ENCODE peak calls at places on chromosomes 7 and 10, in nine cellular contexts. N is neural progenitor cell, L is fibroblast of lung, I is endodermal cell, G is HCT116, D is H9, P is K562, Q is GM23248, O is PC-3. B is an unnamed sample.

GRCh38 chr7:4080013-4080412 is 602.1 kb upstream of the FOXK1 start:
- DNase-seq in N (no peak), L (no peak), I (peak; percentile 22), G (no peak), D (no peak), P (no peak), Q (no peak), O (no peak), B (no peak)

GRCh38 chr7:30028749-30029635 is 780 bp downstream of the PLEKHA8 start:
- DNase-seq in N (peak; percentile 74), L (peak; percentile 32), I (peak; percentile 80), G (peak; percentile 12), D (peak; percentile 71), P (peak; percentile 56), Q (peak; percentile 68), O (peak; percentile 32), B (no peak)

GRCh38 chr10:72308320-72308987 is 34.7 kb downstream of the DDIT4 start:
- DNase-seq in N (no peak), L (peak; percentile 92), I (no peak), G (peak; percentile 82), D (no peak), P (peak; percentile 86), Q (peak; percentile 91), O (peak; percentile 65), B (no peak)

GRCh38 chr7:142587578-142588191 is 161.6 kb upstream of the PRSS1 start:
- DNase-seq in N (peak; percentile 63), L (peak; percentile 75), I (peak; percentile 68), G (peak; percentile 82), D (peak; percentile 50), P (peak; percentile 81), Q (peak; percentile 92), O (peak; percentile 82), B (peak; percentile 11)

GRCh38 chr7:11232462-11232861 is 258.8 kb downstream of the PHF14 start:
- DNase-seq in N (no peak), L (no peak), I (no peak), G (no peak), D (no peak), P (no peak), Q (peak; percentile 54), O (peak; percentile 7), B (no peak)

GRCh38 chr7:100632951-100633717 is 8.2 kb downstream of the TFR2 start:
- DNase-seq in N (peak; percentile 76), L (no peak), I (peak; percentile 81), G (no peak), D (peak; percentile 65), P (no peak), Q (peak; percentile 69), O (peak; percentile 14), B (no peak)

GRCh38 chr10:42934351-42934811 is 142.5 kb upstream of the RET start:
- DNase-seq in N (no peak), L (no peak), I (no peak), G (no peak), D (no peak), P (no peak), Q (no peak), O (no peak), B (no peak)

GRCh38 chr7:15558747-15559146 is 3.1 kb downstream of the AGMO start:
- DNase-seq in N (no peak), L (no peak), I (no peak), G (no peak), D (no peak), P (no peak), Q (peak; percentile 31), O (no peak), B (no peak)

GRCh38 chr7:24970676-24971075 is 9.3 kb downstream of the OSBPL3 start:
- DNase-seq in N (no peak), L (peak; percentile 39), I (no peak), G (no peak), D (no peak), P (peak; percentile 28), Q (peak; percentile 50), O (no peak), B (no peak)

GRCh38 chr7:30665043-30665442 is 17.2 kb downstream of the CRHR2 start:
- DNase-seq in N (no peak), L (no peak), I (no peak), G (no peak), D (no peak), P (no peak), Q (no peak), O (no peak), B (no peak)

GRCh38 chr7:158646766-158647474 is 57.7 kb downstream of the NCAPG2 start:
- DNase-seq in N (peak; percentile 60), L (no peak), I (peak; percentile 80), G (no peak), D (peak; percentile 61), P (peak; percentile 44), Q (peak; percentile 10), O (peak; percentile 43), B (no peak)

GRCh38 chr10:36448760-36449681 is 676.4 kb upstream of the ANKRD30A start:
- DNase-seq in N (peak; percentile 33), L (peak; percentile 21), I (peak; percentile 83), G (no peak), D (peak; percentile 41), P (no peak), Q (no peak), O (no peak), B (peak; percentile 27)

GRCh38 chr10:6400331-6400730 is 179.7 kb downstream of the PRKCQ start:
- DNase-seq in N (no peak), L (no peak), I (no peak), G (no peak), D (no peak), P (no peak), Q (no peak), O (no peak), B (no peak)

GRCh38 chr10:130757821-130758489 is 553.6 kb downstream of the TCERG1L start:
- DNase-seq in N (no peak), L (no peak), I (no peak), G (no peak), D (no peak), P (no peak), Q (no peak), O (no peak), B (no peak)

GRCh38 chr7:70706204-70706603 is 425.7 kb upstream of the GALNT17 start:
- DNase-seq in N (no peak), L (no peak), I (peak; percentile 80), G (no peak), D (peak; percentile 74), P (peak; percentile 46), Q (no peak), O (no peak), B (no peak)

GRCh38 chr10:30747633-30748032 is 118.1 kb upstream of the LYZL2 start:
- DNase-seq in N (no peak), L (peak; percentile 51), I (no peak), G (no peak), D (no peak), P (no peak), Q (peak; percentile 86), O (peak; percentile 56), B (no peak)

GRCh38 chr7:82623812-82624211 is 180.2 kb upstream of the CACNA2D1 start:
- DNase-seq in N (no peak), L (peak; percentile 53), I (no peak), G (no peak), D (no peak), P (no peak), Q (peak; percentile 73), O (no peak), B (no peak)

GRCh38 chr7:14340415-14341079 is 351.1 kb upstream of the ETV1 start:
- DNase-seq in N (peak; percentile 69), L (no peak), I (no peak), G (no peak), D (no peak), P (no peak), Q (no peak), O (no peak), B (no peak)

GRCh38 chr10:103155485-103156085 is 37.5 kb downstream of the NT5C2 start:
- DNase-seq in N (no peak), L (no peak), I (no peak), G (no peak), D (no peak), P (no peak), Q (no peak), O (no peak), B (no peak)

GRCh38 chr10:89867964-89868363 is 166.6 kb downstream of the KIF20B start:
- DNase-seq in N (no peak), L (peak; percentile 51), I (no peak), G (peak; percentile 15), D (no peak), P (no peak), Q (no peak), O (peak; percentile 46), B (no peak)

GRCh38 chr10:30392564-30392990 is 41.4 kb upstream of the MAP3K8 start:
- DNase-seq in N (peak; percentile 85), L (peak; percentile 54), I (peak; percentile 95), G (peak; percentile 57), D (peak; percentile 87), P (peak; percentile 87), Q (peak; percentile 74), O (peak; percentile 75), B (peak; percentile 71)

DNA sequence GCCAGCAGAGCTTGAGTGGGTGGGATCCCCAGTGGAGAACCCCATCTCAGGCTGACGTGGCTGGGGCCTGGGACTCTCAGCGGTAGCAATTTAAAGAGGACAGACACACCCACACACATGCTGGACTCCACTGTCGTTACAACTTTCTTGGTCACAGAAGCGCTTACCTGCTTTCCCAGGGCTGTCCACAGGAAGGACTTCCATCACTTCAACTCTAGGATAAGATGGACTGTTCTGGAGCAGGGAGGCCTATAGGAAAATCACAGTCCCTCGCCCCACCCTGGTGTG is 6.4 kb downstream of the UNC5B start:
- DNase-seq in N (no peak), L (no peak), I (no peak), G (no peak), D (no peak), P (no peak), Q (no peak), O (no peak), B (no peak)
- H3K9ac ChIP-seq in N (no peak overlapping the region), L (no peak overlapping the region), I (no peak overlapping the region), G (no peak overlapping the region), D (no peak overlapping the region), P (no peak overlapping the region), Q (no peak overlapping the region), O (no peak overlapping the region), B (no peak overlapping the region)

GRCh38 chr7:139660317-139661042 is 117.3 kb downstream of the HIPK2 start:
- DNase-seq in N (peak; percentile 33), L (no peak), I (no peak), G (no peak), D (no peak), P (peak; percentile 47), Q (no peak), O (peak; percentile 37), B (no peak)
- H3K4me1 ChIP-seq in N (peaks cover 24% of the 10 kb centered on the region), L (no peaks in the 10 kb centered on the region), I (peaks cover 17% of the 10 kb centered on the region), G (peaks cover 11% of the 10 kb centered on the region), D (peaks cover 10% of the 10 kb centered on the region), P (peaks cover 2% of the 10 kb centered on the region), Q (no peaks in the 10 kb centered on the region), O (peaks cover 20% of the 10 kb centered on the region), B (peaks cover 20% of the 10 kb centered on the region)

GRCh38 chr10:44981172-44982113 is 2.8 kb upstream of the DEPP1 start:
- DNase-seq in N (no peak), L (peak; percentile 85), I (no peak), G (peak; percentile 73), D (no peak), P (no peak), Q (peak; percentile 95), O (peak; percentile 92), B (no peak)
- H3K9ac ChIP-seq in N (no peak overlapping the region), L (no peak overlapping the region), I (no peak overlapping the region), G (peak overlapping the region; percentile 50), D (no peak overlapping the region), P (no peak overlapping the region), Q (peak overlapping the region; percentile 65), O (peak overlapping the region; percentile 83), B (peak overlapping the region; percentile 2)

GRCh38 chr7:1057416-1058291 is 13.3 kb downstream of the GPR146 start:
- DNase-seq in N (no peak), L (no peak), I (no peak), G (no peak), D (no peak), P (no peak), Q (no peak), O (no peak), B (no peak)
- H3K4me1 ChIP-seq in N (peaks cover 45% of the 10 kb centered on the region), L (no peaks in the 10 kb centered on the region), I (peaks cover 16% of the 10 kb centered on the region), G (no peaks in the 10 kb centered on the region), D (peaks cover 6% of the 10 kb centered on the region), P (peaks cover 83% of the 10 kb centered on the region), Q (no peaks in the 10 kb centered on the region), O (no peaks in the 10 kb centered on the region), B (peaks cover 45% of the 10 kb centered on the region)